ENCODE peak calls at places on chromosome 20, in four cellular contexts. X, G, H and K are unnamed samples.

GRCh38 chr20:23165964-23166363 is 79.8 kb upstream of the CD93 start:
- DNase-seq in X (no peak), G (no peak), H (no peak), K (no peak)

GRCh38 chr20:13205848-13206434 is 15.1 kb upstream of the ISM1 start:
- DNase-seq in X (no peak), G (no peak), H (no peak), K (no peak)

GRCh38 chr20:25039697-25040437 is 18.1 kb downstream of the ACSS1 start:
- DNase-seq in X (peak), G (peak), H (peak), K (peak)

GRCh38 chr20:12265662-12266061 is 348.0 kb downstream of the BTBD3 start:
- DNase-seq in X (no peak), G (no peak), H (no peak), K (no peak)

GRCh38 chr20:21583486-21584168 is 69.8 kb upstream of the NKX2-2 start:
- DNase-seq in X (no peak), G (no peak), H (no peak), K (no peak)

GRCh38 chr20:37102571-37102970 is 6.8 kb upstream of the RBL1 start:
- DNase-seq in X (no peak), G (no peak), H (no peak), K (no peak)

GRCh38 chr20:18712116-18712515 is 101.5 kb upstream of the SCP2D1 start:
- DNase-seq in X (no peak), G (no peak), H (peak), K (no peak)

GRCh38 chr20:57394087-57395082 is 3.2 kb downstream of the RBM38 start:
- DNase-seq in X (no peak), G (peak), H (no peak), K (no peak)

GRCh38 chr20:62603021-62603906 is 39.0 kb upstream of the SLCO4A1 start:
- DNase-seq in X (peak), G (peak), H (peak), K (peak)

GRCh38 chr20:16821211-16822089 is 73.3 kb downstream of the OTOR start:
- DNase-seq in X (no peak), G (no peak), H (peak), K (no peak)

GRCh38 chr20:3679749-3680700 is 1.8 kb downstream of the ADAM33 start:
- DNase-seq in X (no peak), G (no peak), H (peak), K (no peak)

GRCh38 chr20:44707259-44707580 is 7.9 kb upstream of the CCN5 start:
- DNase-seq in X (no peak), G (no peak), H (peak), K (no peak)

GRCh38 chr20:58976095-58976730 is 4.8 kb upstream of the NELFCD start:
- DNase-seq in X (no peak), G (no peak), H (no peak), K (no peak)

GRCh38 chr20:47790032-47790965 is 5.0 kb upstream of the SULF2 start:
- DNase-seq in X (no peak), G (no peak), H (peak), K (no peak)

GRCh38 chr20:1402149-1402548 is 9.3 kb upstream of the FKBP1A start:
- DNase-seq in X (no peak), G (no peak), H (peak), K (no peak)

DNA sequence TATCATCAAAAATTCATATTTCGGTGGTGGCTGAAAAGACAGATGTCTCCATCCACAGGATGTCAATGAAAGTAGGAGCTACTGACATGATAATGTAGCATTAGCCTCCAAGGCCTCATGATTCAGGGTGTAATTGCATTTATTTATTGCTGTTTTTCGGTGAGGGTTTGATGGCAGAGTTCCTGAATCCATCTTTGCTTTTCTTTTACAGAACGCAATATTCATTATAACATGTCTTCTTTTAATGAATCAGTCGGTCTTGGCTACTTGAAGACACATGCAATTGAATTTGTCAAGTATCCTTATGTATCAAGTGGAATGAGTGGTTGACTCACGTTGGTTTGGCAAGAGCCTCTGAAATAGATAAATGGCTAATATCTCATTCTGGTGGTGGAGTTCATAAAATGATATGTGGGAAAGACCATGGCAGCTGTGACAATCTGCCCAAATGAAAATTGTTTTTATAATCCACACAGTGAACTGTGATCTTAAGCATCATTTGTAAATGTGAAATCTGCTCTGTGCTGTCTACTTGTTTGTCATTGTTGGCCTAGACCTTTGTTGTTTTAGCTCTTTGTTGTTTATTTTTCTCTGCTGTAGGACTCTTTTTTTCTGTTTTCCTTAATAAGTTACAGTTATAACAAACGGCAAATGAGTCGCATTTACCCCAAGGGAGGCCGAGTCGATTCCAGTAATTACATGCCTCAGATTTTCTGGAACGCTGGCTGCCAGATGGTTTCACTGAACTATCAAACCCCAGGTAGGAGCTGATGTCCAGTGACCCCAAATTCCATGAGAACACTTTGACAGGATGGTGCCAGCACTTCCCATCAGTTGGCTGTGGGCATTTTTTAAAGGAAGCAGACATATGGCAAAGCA is 105.7 kb upstream of the LAMP5 start:
- DNase-seq in X (no peak), G (no peak), H (peak), K (no peak)
- TF ChIP-seq CTCF in X (peak), G (no peak), H (no peak), K (no peak)

DNA sequence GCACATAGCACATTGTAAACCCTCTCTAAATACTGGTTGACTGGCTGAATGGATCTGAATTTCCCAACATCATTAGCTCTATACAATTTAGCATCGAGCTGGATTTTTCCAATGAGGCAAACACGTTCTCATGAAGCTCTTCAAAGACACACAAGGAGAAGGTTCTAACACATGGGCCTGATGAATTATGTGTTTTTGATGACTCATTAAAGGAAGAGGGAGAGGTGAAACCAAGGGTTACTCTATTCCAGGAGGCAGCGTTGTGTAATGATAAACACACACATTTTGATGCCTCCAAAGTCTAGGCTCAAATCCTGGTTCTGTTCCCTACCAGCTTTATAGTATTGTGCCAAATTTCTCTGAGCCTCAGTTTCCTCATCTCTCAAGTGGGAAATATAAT is 84.3 kb downstream of the PFDN4 start:
- DNase-seq in X (no peak), G (no peak), H (peak), K (no peak)
- TF ChIP-seq CTCF in X (no peak), G (no peak), H (no peak), K (no peak)

GRCh38 chr20:9963029-9963428 is 71.8 kb upstream of the ANKEF1 start:
- DNase-seq in X (no peak), G (no peak), H (no peak), K (no peak)

GRCh38 chr20:9969626-9970025 is 65.2 kb upstream of the ANKEF1 start:
- DNase-seq in X (no peak), G (no peak), H (no peak), K (no peak)

GRCh38 chr20:9971746-9972145 is 63.0 kb upstream of the ANKEF1 start:
- DNase-seq in X (no peak), G (no peak), H (no peak), K (no peak)

GRCh38 chr20:9966966-9967365 is 67.8 kb upstream of the ANKEF1 start:
- DNase-seq in X (no peak), G (no peak), H (peak), K (no peak)
- TF ChIP-seq CTCF in X (no peak), G (no peak), H (peak), K (peak)

DNA sequence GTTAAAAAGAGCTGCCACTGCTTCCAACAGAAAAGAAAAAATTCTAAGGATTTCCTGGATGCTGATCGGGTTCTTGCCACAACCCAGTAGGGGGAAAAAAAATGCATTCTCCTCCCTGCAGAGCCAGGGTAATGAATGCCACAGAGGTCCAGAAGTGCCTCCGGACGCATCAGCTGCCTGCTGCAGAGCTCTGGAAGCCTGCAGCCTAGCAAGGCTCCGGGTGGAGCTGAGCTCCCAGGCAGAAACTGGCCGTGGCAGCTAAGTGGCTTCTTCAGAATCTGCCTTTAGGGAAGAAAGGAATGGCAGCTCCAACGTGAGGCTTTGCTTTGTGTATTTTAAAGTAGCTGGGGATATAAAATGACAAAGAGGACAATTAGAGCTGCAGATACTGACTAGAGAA is 155.0 kb downstream of the CFAP61 start:
- DNase-seq in X (no peak), G (no peak), H (no peak), K (no peak)
- TF ChIP-seq CTCF in X (no peak), G (no peak), H (no peak), K (no peak)

DNA sequence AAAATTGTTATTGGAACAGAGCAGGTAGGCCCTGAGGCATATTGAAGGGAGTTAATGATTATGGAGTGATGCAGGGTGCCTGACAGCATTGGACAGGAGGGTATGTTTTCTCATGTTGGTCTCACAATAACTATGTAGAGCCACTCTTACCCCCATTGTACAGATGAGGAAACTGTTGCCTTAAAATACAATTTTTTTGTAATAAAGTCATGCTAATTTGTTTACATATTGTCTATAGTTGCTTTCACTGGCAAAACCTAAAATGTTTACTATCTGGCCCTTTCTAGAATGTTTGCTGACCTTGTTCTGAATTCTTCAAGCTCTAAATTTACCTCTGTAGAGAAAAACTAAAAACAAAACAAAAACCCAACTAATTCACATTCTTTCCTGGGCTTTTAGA is 5.7 kb downstream of the ACOT8 start:
- DNase-seq in X (no peak), G (no peak), H (no peak), K (no peak)
- TF ChIP-seq CTCF in X (no peak), G (no peak), H (no peak), K (no peak)

DNA sequence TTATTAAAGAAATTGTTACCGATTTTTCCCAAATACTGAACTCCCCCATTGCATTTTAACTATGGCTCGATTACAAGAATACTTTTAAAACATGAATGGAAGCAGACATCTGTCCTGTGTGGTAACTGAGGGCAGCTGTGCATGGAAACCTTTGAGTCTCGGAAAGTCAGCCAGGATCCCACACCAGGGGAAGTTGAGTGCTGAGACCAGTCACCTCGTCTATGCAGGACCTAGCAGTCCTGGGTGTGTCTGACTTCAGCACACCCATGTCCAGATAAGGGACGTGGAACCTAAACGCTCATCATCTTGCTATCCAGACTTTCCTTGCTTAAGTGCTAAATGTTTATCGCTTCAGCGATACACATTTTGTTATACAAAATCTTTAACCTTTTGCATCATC is 6.1 kb downstream of the RIN2 start:
- DNase-seq in X (no peak), G (no peak), H (no peak), K (no peak)
- TF ChIP-seq CTCF in X (no peak), G (no peak), H (no peak), K (no peak)